ENCODE peak calls at places on chromosome 1, in six cellular contexts. One of them, this sample, is unnamed.

GRCh38 chr1:230280054-230280795 is 145.9 kb downstream of the PGBD5 start:
- DNase-seq in K562: no peak
- DNase-seq in A549: no peak
- DNase-seq in HepG2: no peak
- DNase-seq in endothelial cell of umbilical vein: no peak
- DNase-seq in GM12878: no peak
- DNase-seq in this sample: no peak

GRCh38 chr1:205711105-205712048 is 31.1 kb upstream of the SLC45A3 start:
- DNase-seq in K562: peak
- DNase-seq in A549: peak
- DNase-seq in HepG2: peak
- DNase-seq in endothelial cell of umbilical vein: peak
- DNase-seq in GM12878: peak
- DNase-seq in this sample: peak

GRCh38 chr1:193774536-193775323 is 588.3 kb upstream of the B3GALT2 start:
- DNase-seq in K562: no peak
- DNase-seq in A549: no peak
- DNase-seq in HepG2: no peak
- DNase-seq in endothelial cell of umbilical vein: no peak
- DNase-seq in GM12878: no peak
- DNase-seq in this sample: no peak

GRCh38 chr1:39655578-39656268 is 16.2 kb downstream of the NT5C1A start:
- DNase-seq in K562: no peak
- DNase-seq in A549: no peak
- DNase-seq in HepG2: no peak
- DNase-seq in endothelial cell of umbilical vein: no peak
- DNase-seq in GM12878: no peak
- DNase-seq in this sample: no peak

GRCh38 chr1:196877964-196878363 is 9.9 kb upstream of the CFHR4 start:
- DNase-seq in K562: no peak
- DNase-seq in A549: peak
- DNase-seq in HepG2: no peak
- DNase-seq in endothelial cell of umbilical vein: no peak
- DNase-seq in GM12878: no peak
- DNase-seq in this sample: no peak

GRCh38 chr1:33822396-33822795 is 41.5 kb upstream of the HMGB4 start:
- DNase-seq in K562: no peak
- DNase-seq in A549: no peak
- DNase-seq in HepG2: no peak
- DNase-seq in endothelial cell of umbilical vein: no peak
- DNase-seq in GM12878: no peak
- DNase-seq in this sample: no peak

GRCh38 chr1:244096691-244097090 is 45.6 kb downstream of the ZBTB18 start:
- DNase-seq in K562: no peak
- DNase-seq in A549: no peak
- DNase-seq in HepG2: no peak
- DNase-seq in endothelial cell of umbilical vein: no peak
- DNase-seq in GM12878: no peak
- DNase-seq in this sample: no peak

GRCh38 chr1:25099343-25099951 is 132.9 kb downstream of the SYF2 start:
- DNase-seq in K562: no peak
- DNase-seq in A549: no peak
- DNase-seq in HepG2: peak
- DNase-seq in endothelial cell of umbilical vein: no peak
- DNase-seq in GM12878: no peak
- DNase-seq in this sample: peak

GRCh38 chr1:182702826-182703524 is 18.6 kb upstream of the RGS8 start:
- DNase-seq in K562: no peak
- DNase-seq in A549: no peak
- DNase-seq in HepG2: no peak
- DNase-seq in endothelial cell of umbilical vein: no peak
- DNase-seq in GM12878: no peak
- DNase-seq in this sample: no peak

GRCh38 chr1:9736241-9736640 is 84.7 kb downstream of the PIK3CD start:
- DNase-seq in K562: no peak
- DNase-seq in A549: no peak
- DNase-seq in HepG2: no peak
- DNase-seq in endothelial cell of umbilical vein: no peak
- DNase-seq in GM12878: no peak
- DNase-seq in this sample: no peak

GRCh38 chr1:52482326-52483004 is 70.4 kb downstream of the TUT4 start:
- DNase-seq in K562: no peak
- DNase-seq in A549: no peak
- DNase-seq in HepG2: no peak
- DNase-seq in endothelial cell of umbilical vein: no peak
- DNase-seq in GM12878: no peak
- DNase-seq in this sample: no peak

GRCh38 chr1:172746091-172746949 is 87.4 kb downstream of the FASLG start:
- DNase-seq in K562: peak
- DNase-seq in A549: peak
- DNase-seq in HepG2: peak
- DNase-seq in endothelial cell of umbilical vein: peak
- DNase-seq in GM12878: peak
- DNase-seq in this sample: peak

GRCh38 chr1:110053557-110054428 is 16.7 kb downstream of the ALX3 start:
- DNase-seq in K562: peak
- DNase-seq in A549: peak
- DNase-seq in HepG2: peak
- DNase-seq in endothelial cell of umbilical vein: peak
- DNase-seq in GM12878: no peak
- DNase-seq in this sample: peak

GRCh38 chr1:12658531-12659453 is 14.9 kb downstream of the AADACL4 start:
- DNase-seq in K562: peak
- DNase-seq in A549: peak
- DNase-seq in HepG2: peak
- DNase-seq in endothelial cell of umbilical vein: peak
- DNase-seq in GM12878: peak
- DNase-seq in this sample: peak

GRCh38 chr1:209583408-209583807 is at the start of gene CAMK1G:
- DNase-seq in K562: no peak
- DNase-seq in A549: no peak
- DNase-seq in HepG2: no peak
- DNase-seq in endothelial cell of umbilical vein: no peak
- DNase-seq in GM12878: no peak
- DNase-seq in this sample: no peak

GRCh38 chr1:62799688-62800087 is 15.8 kb downstream of the ATG4C start:
- DNase-seq in K562: no peak
- DNase-seq in A549: no peak
- DNase-seq in HepG2: no peak
- DNase-seq in endothelial cell of umbilical vein: no peak
- DNase-seq in GM12878: no peak
- DNase-seq in this sample: no peak

GRCh38 chr1:44655609-44656008 is 18.7 kb downstream of the TMEM53 start:
- DNase-seq in K562: peak
- DNase-seq in A549: peak
- DNase-seq in HepG2: peak
- DNase-seq in endothelial cell of umbilical vein: peak
- DNase-seq in GM12878: no peak
- DNase-seq in this sample: peak

GRCh38 chr1:57770772-57771171 is 346.9 kb upstream of the DAB1 start:
- DNase-seq in K562: peak
- DNase-seq in A549: peak
- DNase-seq in HepG2: peak
- DNase-seq in endothelial cell of umbilical vein: no peak
- DNase-seq in GM12878: no peak
- DNase-seq in this sample: peak

GRCh38 chr1:48776400-48777218 is at the start of gene BEND5:
- DNase-seq in K562: no peak
- DNase-seq in A549: no peak
- DNase-seq in HepG2: no peak
- DNase-seq in endothelial cell of umbilical vein: no peak
- DNase-seq in GM12878: no peak
- DNase-seq in this sample: peak

GRCh38 chr1:23916209-23917131 is 3.3 kb upstream of the CNR2 start:
- DNase-seq in K562: peak
- DNase-seq in A549: peak
- DNase-seq in HepG2: peak
- DNase-seq in endothelial cell of umbilical vein: peak
- DNase-seq in GM12878: peak
- DNase-seq in this sample: peak

GRCh38 chr1:163050496-163050895 is 18.7 kb upstream of the RGS4 start:
- DNase-seq in K562: no peak
- DNase-seq in A549: no peak
- DNase-seq in HepG2: no peak
- DNase-seq in endothelial cell of umbilical vein: no peak
- DNase-seq in GM12878: no peak
- DNase-seq in this sample: no peak

GRCh38 chr1:78047131-78047530 is 1.4 kb downstream of the GIPC2 start:
- DNase-seq in K562: no peak
- DNase-seq in A549: no peak
- DNase-seq in HepG2: no peak
- DNase-seq in endothelial cell of umbilical vein: peak
- DNase-seq in GM12878: no peak
- DNase-seq in this sample: no peak
- TF ChIP-seq MAX in K562: no peak
- TF ChIP-seq MAX in A549: no peak
- TF ChIP-seq MAX in HepG2: no peak
- TF ChIP-seq MAX in endothelial cell of umbilical vein: no peak
- TF ChIP-seq MAX in GM12878: no peak
- TF ChIP-seq MAX in this sample: no peak

DNA sequence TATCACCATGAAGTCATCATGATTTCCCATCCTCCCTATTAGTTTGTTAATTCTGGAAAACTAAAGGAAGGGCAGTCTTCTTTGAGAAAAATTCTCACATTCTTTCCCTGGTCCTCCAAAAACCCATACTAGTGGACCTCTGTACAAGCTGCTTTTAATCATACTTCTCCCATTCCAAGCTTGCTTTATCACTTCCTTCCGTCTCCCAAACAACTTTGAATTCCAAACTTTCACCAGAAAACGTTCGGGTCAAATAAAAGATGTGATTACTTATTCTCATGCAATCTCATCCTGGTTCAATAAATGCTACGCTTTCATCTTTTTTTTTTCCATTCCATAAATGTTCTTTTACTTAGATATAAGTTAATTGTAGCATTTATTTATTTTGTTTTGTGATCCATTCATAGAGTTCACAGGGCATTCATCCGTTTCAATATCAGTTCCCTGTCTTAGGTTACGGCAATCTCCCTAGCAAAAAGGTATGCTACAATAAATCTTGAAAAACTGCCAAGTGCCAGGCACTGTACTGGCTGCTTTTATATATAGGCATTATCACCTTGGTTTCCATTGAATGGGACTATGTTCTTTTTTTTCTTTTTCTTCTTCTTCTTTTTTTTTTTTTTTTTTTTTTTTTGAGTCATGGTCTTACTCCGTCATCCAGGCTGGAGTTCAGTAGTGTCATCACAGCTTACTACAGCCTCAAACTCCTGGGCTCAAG is 100.2 kb upstream of the GREM2 start:
- DNase-seq in K562: no peak
- DNase-seq in A549: no peak
- DNase-seq in HepG2: no peak
- DNase-seq in endothelial cell of umbilical vein: no peak
- DNase-seq in GM12878: no peak
- DNase-seq in this sample: no peak
- TF ChIP-seq MYC in K562: no peak
- TF ChIP-seq MYC in A549: no peak
- TF ChIP-seq MYC in HepG2: no peak
- TF ChIP-seq MYC in endothelial cell of umbilical vein: no peak
- TF ChIP-seq MYC in GM12878: no peak
- TF ChIP-seq MYC in this sample: no peak

GRCh38 chr1:202662081-202662480 is 48.2 kb downstream of the SYT2 start:
- DNase-seq in K562: no peak
- DNase-seq in A549: no peak
- DNase-seq in HepG2: no peak
- DNase-seq in endothelial cell of umbilical vein: no peak
- DNase-seq in GM12878: no peak
- DNase-seq in this sample: no peak

GRCh38 chr1:202663141-202663540 is 47.1 kb downstream of the SYT2 start:
- DNase-seq in K562: no peak
- DNase-seq in A549: no peak
- DNase-seq in HepG2: no peak
- DNase-seq in endothelial cell of umbilical vein: no peak
- DNase-seq in GM12878: no peak
- DNase-seq in this sample: no peak

GRCh38 chr1:202665417-202665816 is 44.8 kb downstream of the SYT2 start:
- DNase-seq in K562: no peak
- DNase-seq in A549: no peak
- DNase-seq in HepG2: no peak
- DNase-seq in endothelial cell of umbilical vein: no peak
- DNase-seq in GM12878: no peak
- DNase-seq in this sample: peak

GRCh38 chr1:202661136-202661845 is 49.0 kb downstream of the SYT2 start:
- DNase-seq in K562: no peak
- DNase-seq in A549: peak
- DNase-seq in HepG2: no peak
- DNase-seq in endothelial cell of umbilical vein: no peak
- DNase-seq in GM12878: no peak
- DNase-seq in this sample: no peak

DNA sequence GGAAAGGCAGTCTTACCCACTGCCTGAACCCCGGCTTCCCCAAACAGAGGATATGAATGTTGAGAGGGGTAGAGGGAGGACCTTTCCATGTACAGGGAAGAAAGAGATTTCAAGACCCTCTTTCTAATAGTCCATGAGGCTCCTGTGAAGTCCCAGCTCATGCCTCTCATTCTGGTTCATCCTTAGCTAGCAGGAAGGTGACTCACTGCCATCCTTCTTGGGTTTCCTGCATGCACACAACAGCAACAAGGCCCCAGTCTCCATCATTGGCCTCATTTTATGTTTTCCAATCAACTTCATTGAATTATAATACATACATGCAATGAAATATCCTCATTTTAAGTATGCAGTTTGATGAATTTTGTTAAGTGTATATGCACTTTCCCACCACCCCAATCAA is 46.2 kb downstream of the SYT2 start:
- DNase-seq in K562: no peak
- DNase-seq in A549: no peak
- DNase-seq in HepG2: no peak
- DNase-seq in endothelial cell of umbilical vein: peak
- DNase-seq in GM12878: no peak
- DNase-seq in this sample: no peak
- TF ChIP-seq MAX in K562: no peak
- TF ChIP-seq MAX in A549: no peak
- TF ChIP-seq MAX in HepG2: no peak
- TF ChIP-seq MAX in endothelial cell of umbilical vein: no peak
- TF ChIP-seq MAX in GM12878: no peak
- TF ChIP-seq MAX in this sample: no peak

GRCh38 chr1:64133036-64133435 is 70.4 kb upstream of the UBE2U start:
- DNase-seq in K562: no peak
- DNase-seq in A549: peak
- DNase-seq in HepG2: no peak
- DNase-seq in endothelial cell of umbilical vein: peak
- DNase-seq in GM12878: no peak
- DNase-seq in this sample: no peak
- TF ChIP-seq MYC in K562: no peak
- TF ChIP-seq MYC in A549: no peak
- TF ChIP-seq MYC in HepG2: no peak
- TF ChIP-seq MYC in endothelial cell of umbilical vein: no peak
- TF ChIP-seq MYC in GM12878: no peak
- TF ChIP-seq MYC in this sample: no peak

This sample was measured in NB4.